ENCODE peak calls at places on chromosomes 13 and 19, in four cellular contexts. M is pons; D is CD8-positive, alpha-beta memory T cell; H is Daoy. P is an unnamed sample.

GRCh38 chr19:12695514-12695913 is 917 bp downstream of the FBXW9 start:
- DNase-seq in M (no peak), D (no peak), H (no peak), P (no peak)

GRCh38 chr19:35843676-35844481 is 8.4 kb downstream of the NPHS1 start:
- DNase-seq in M (no peak), D (no peak), H (peak), P (no peak)

GRCh38 chr13:26017196-26017921 is 34.5 kb downstream of the SHISA2 start:
- DNase-seq in H (peak), M (peak), D (peak), P (peak)

GRCh38 chr13:84994582-84994981 is 804.6 kb downstream of the SLITRK6 start:
- DNase-seq in D (no peak), H (peak), M (no peak), P (peak)

GRCh38 chr13:31773538-31773937 is 34.2 kb downstream of the RXFP2 start:
- DNase-seq in H (peak), D (no peak), M (no peak), P (no peak)

GRCh38 chr13:47929156-47929555 is 71.9 kb downstream of the SUCLA2 start:
- DNase-seq in M (no peak), D (no peak), H (no peak), P (no peak)

GRCh38 chr19:15332311-15332996 is at the start of gene BRD4:
- DNase-seq in M (no peak), H (peak), D (peak), P (peak)

GRCh38 chr13:51865838-51866237 is 4.1 kb downstream of the CCDC70 start:
- DNase-seq in H (no peak), D (no peak), M (no peak), P (no peak)

GRCh38 chr19:10214784-10215183 is 16.3 kb downstream of the S1PR2 start:
- DNase-seq in H (no peak), M (no peak), D (no peak), P (no peak)

GRCh38 chr19:33804021-33804799 is 7.5 kb downstream of the KCTD15 start:
- DNase-seq in H (peak), D (no peak), M (peak), P (peak)

GRCh38 chr19:13018037-13018914 is 23.0 kb downstream of the NFIX start:
- DNase-seq in M (no peak), D (no peak), H (peak), P (peak)

GRCh38 chr13:34943675-34944634 is 1.9 kb downstream of the NBEA start:
- DNase-seq in M (peak), D (peak), H (no peak), P (peak)

GRCh38 chr19:1283207-1283916 is 2.3 kb upstream of the EFNA2 start:
- DNase-seq in H (no peak), M (no peak), D (no peak), P (no peak)

GRCh38 chr13:49373699-49374098 is 70.2 kb downstream of the CAB39L start:
- DNase-seq in D (no peak), H (no peak), M (no peak), P (no peak)

GRCh38 chr13:109729031-109729870 is 57.1 kb downstream of the IRS2 start:
- DNase-seq in D (no peak), M (peak), H (no peak), P (no peak)

GRCh38 chr13:51618626-51619025 is 34.4 kb downstream of the WDFY2 start:
- DNase-seq in D (no peak), H (no peak), M (peak), P (no peak)

GRCh38 chr13:40789275-40790231 is at the start of gene SLC25A15:
- DNase-seq in H (peak), M (peak), D (peak), P (peak)